ENCODE peak calls at places on chromosome 19, in five cellular contexts. U is upper lobe of left lung, E is stomach, O is HCT116, S is breast epithelium. X is an unnamed sample.

GRCh38 chr19:7748756-7749155 is 1.4 kb upstream of the CD209 start:
- DNase-seq in U (no peak), E (no peak), O (peak; percentile 50), S (no peak), X (peak; percentile 16)

GRCh38 chr19:51064534-51065220 is at the start of gene KLK13:
- DNase-seq in U (no peak), E (peak; percentile 49), O (peak; percentile 7), S (peak; percentile 41), X (no peak)

GRCh38 chr19:6362024-6362344 is 653 bp downstream of the CLPP start:
- DNase-seq in U (no peak), E (peak; percentile 29), O (no peak), S (no peak), X (no peak)

GRCh38 chr19:48329167-48329891 is 4.0 kb downstream of the EMP3 start:
- DNase-seq in U (peak; percentile 35), E (no peak), O (no peak), S (no peak), X (peak; percentile 46)

GRCh38 chr19:1383311-1384084 is at the start of gene NDUFS7:
- DNase-seq in U (peak; percentile 89), E (peak; percentile 92), O (peak; percentile 84), S (peak; percentile 89), X (peak; percentile 90)

GRCh38 chr19:36113895-36114762 is 546 bp downstream of the POLR2I start:
- DNase-seq in U (peak; percentile 30), E (peak; percentile 40), O (no peak), S (peak; percentile 25), X (peak; percentile 10)

GRCh38 chr19:1384478-1385110 is 887 bp downstream of the NDUFS7 start:
- DNase-seq in U (no peak), E (no peak), O (no peak), S (no peak), X (no peak)

GRCh38 chr19:55304279-55304978 is 20.6 kb downstream of the BRSK1 start:
- DNase-seq in U (peak; percentile 29), E (peak; percentile 46), O (no peak), S (no peak), X (no peak)

GRCh38 chr19:30423481-30423880 is 51.3 kb downstream of the ZNF536 start:
- DNase-seq in U (no peak), E (no peak), O (no peak), S (no peak), X (no peak)

GRCh38 chr19:12133069-12133468 is 7.1 kb downstream of the ZNF20 start:
- DNase-seq in U (no peak), E (no peak), O (no peak), S (no peak), X (no peak)

GRCh38 chr19:30022659-30023058 is 80.6 kb downstream of the URI1 start:
- DNase-seq in U (no peak), E (no peak), O (no peak), S (no peak), X (no peak)

GRCh38 chr19:29515706-29516357 is 10.0 kb upstream of the VSTM2B start:
- DNase-seq in U (no peak), E (no peak), O (no peak), S (no peak), X (no peak)

GRCh38 chr19:19039901-19040300 is 6.5 kb downstream of the ARMC6 start:
- DNase-seq in U (no peak), E (no peak), O (no peak), S (no peak), X (peak; percentile 27)

GRCh38 chr19:56942749-56943148 is 102.2 kb upstream of the PEG3 start:
- DNase-seq in U (peak; percentile 22), E (peak; percentile 38), O (no peak), S (no peak), X (no peak)

GRCh38 chr19:35142531-35143230 is 374 bp upstream of the FXYD7 start:
- DNase-seq in U (no peak), E (peak; percentile 64), O (no peak), S (no peak), X (no peak)

GRCh38 chr19:15320118-15320517 is 12.2 kb downstream of the BRD4 start:
- DNase-seq in U (no peak), E (no peak), O (no peak), S (no peak), X (no peak)

GRCh38 chr19:49954092-49954825 is 6.7 kb downstream of the SIGLEC11 start:
- DNase-seq in U (no peak), E (no peak), O (no peak), S (no peak), X (peak; percentile 65)

GRCh38 chr19:40601061-40601973 is at the start of gene LTBP4:
- DNase-seq in U (no peak), E (no peak), O (no peak), S (no peak), X (no peak)

GRCh38 chr19:44866672-44867071 is 20.6 kb downstream of the NECTIN2 start:
- DNase-seq in U (peak; percentile 35), E (no peak), O (no peak), S (no peak), X (no peak)

GRCh38 chr19:2048959-2049740 is 1.9 kb downstream of the MKNK2 start:
- DNase-seq in U (no peak), E (no peak), O (no peak), S (peak; percentile 68), X (no peak)

GRCh38 chr19:4390017-4390861 is 10.1 kb downstream of the SH3GL1 start:
- DNase-seq in U (peak; percentile 58), E (no peak), O (no peak), S (no peak), X (no peak)

GRCh38 chr19:4391701-4392543 is 8.4 kb downstream of the SH3GL1 start:
- DNase-seq in U (no peak), E (no peak), O (no peak), S (no peak), X (no peak)

GRCh38 chr19:4389511-4390016 is 10.8 kb downstream of the SH3GL1 start:
- DNase-seq in U (no peak), E (no peak), O (no peak), S (no peak), X (no peak)

GRCh38 chr19:4389064-4389375 is 11.3 kb downstream of the SH3GL1 start:
- DNase-seq in U (no peak), E (no peak), O (no peak), S (no peak), X (no peak)

DNA sequence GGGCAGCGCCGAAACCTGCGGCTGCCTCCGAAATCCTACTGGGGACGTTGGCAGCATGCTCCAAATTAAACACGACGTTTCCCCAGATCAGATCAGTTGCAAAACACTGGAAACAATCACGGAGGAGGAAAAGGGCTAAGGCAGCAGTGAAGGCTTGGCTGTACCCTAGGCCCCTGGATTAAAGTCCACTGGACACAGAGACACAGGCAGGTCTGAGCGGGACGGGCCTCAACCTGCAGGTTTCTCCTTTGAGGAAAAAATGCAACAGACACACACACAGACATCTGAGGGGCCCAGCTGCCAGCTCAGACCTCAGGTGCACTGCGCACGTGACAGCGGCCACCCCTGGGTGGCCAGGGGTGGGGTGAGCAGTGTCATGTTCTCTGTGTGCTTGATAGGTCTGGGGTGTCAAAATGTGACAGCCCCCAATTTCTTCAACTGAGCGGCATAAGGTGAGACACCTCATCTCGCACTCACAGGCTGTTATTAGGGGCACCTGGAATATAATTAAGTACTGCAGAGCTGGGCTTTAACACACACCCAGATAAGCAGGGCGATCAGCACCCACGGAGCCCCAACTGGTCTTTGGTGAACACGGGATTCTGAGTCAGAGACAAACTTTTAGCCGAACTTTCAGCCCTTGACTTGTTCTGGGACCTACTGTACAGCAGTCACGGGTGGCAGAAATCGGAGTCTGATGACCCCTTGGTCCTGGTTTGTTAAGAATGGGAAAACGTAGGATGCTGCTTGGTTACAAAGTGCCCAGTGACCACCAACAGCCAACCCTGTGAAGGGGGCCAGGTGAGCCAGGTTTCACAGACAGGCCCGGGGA is 9.3 kb downstream of the SH3GL1 start:
- DNase-seq in U (no peak), E (no peak), O (no peak), S (no peak), X (no peak)
- TF ChIP-seq POLR2AphosphoS5 in U (no peak), E (peak; percentile 10), O (no peak), S (no peak), X (no peak)

GRCh38 chr19:46733693-46734240 is 12.1 kb upstream of the FKRP start:
- DNase-seq in U (no peak), E (no peak), O (no peak), S (no peak), X (peak; percentile 73)
- TF ChIP-seq POLR2AphosphoS5 in U (no peak), E (no peak), O (no peak), S (no peak), X (no peak)

GRCh38 chr19:10419200-10419645 is 1.1 kb upstream of the PDE4A start:
- DNase-seq in U (no peak), E (no peak), O (no peak), S (no peak), X (no peak)

GRCh38 chr19:10418281-10419199 is 1.8 kb upstream of the PDE4A start:
- DNase-seq in U (no peak), E (no peak), O (no peak), S (no peak), X (no peak)

GRCh38 chr19:10421240-10421948 is 1.1 kb downstream of the PDE4A start:
- DNase-seq in U (no peak), E (no peak), O (no peak), S (no peak), X (no peak)

GRCh38 chr19:10420444-10421239 is at the start of gene PDE4A:
- DNase-seq in U (no peak), E (no peak), O (no peak), S (no peak), X (no peak)

DNA sequence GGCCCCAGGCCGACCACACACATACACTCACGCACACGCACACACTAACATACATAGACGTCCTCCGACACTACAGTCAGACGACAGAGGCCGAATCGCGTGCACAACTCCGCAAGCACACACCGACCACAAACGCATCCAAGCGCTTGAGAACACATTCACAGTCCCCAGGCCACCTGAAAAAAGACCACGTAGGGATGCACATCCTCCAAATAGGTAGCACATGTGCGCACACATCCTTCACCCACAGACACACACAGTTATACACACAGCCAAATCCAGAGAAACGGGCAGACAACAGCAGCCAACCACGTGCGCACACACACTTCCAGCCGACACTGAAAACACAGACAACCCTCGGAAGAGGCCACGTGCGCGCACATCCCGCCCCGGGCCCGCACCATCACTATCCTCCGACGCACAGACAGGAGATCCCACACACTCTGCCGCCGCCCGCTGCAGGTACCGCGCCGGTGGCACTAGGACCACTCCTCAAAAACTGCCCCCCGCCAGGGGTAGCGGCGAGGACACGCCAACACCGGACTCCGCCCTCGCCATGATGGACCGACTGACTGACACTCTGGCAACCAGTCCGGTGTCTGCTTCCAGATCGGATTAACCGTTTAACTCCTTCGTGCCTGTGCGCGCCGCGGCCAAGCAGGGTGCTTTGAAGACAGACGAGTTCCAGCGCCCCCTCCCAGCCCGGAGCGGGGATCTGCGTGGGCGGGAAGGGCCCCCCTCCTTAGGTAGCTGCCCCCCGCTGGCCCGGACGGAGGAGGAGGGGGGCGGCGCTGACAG is 493 bp upstream of the PDE4A start:
- DNase-seq in U (no peak), E (no peak), O (peak; percentile 84), S (no peak), X (no peak)
- TF ChIP-seq POLR2AphosphoS5 in U (no peak), E (no peak), O (no peak), S (no peak), X (no peak)

DNA sequence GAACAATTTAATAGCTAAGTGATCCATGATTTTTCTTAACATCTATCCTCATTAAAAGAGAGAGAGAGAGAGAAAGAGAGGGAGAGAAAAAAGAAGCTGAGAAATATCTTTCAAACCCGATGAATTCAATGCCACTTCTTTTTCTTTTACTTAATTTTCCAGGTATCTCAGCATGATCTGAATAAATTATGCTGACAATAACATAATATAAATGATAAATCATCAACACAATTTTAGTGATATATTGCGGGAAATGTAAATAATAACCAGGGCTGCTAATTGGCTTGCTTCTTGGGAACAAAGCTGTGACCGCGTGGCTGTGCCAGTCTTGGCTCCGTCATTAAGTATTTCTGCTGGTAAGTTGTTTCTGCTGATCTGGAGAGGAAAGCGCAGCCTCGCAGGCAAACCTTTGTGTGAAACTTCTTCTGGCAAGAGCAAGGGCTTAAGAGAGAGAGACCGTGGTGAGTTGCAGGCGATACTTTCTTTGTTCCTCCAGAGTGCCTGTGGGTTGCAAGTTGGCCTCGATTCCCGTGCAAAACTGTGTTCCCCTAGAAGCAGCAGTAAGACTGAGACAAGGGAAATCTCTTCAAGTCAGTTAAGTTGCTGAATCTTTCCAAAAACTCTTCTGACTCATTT is 489.0 kb upstream of the TSHZ3 start:
- DNase-seq in U (no peak), E (no peak), O (no peak), S (peak; percentile 18), X (no peak)
- TF ChIP-seq POLR2AphosphoS5 in U (no peak), E (no peak), O (no peak), S (no peak), X (no peak)

X was measured in HL-60.